ENCODE peak calls at places on chromosomes 7 and 10, in five cellular contexts. V is HepG2, Q is A549, K is K562, N is endothelial cell of umbilical vein. W is an unnamed sample.

GRCh38 chr10:43708256-43708655 is 59.6 kb upstream of the ZNF32 start:
- DNase-seq in V (no peak), Q (no peak), K (no peak), N (no peak), W (no peak)

GRCh38 chr10:6704891-6705290 is 124.8 kb upstream of the PRKCQ start:
- DNase-seq in V (no peak), Q (no peak), K (no peak), N (no peak), W (no peak)

GRCh38 chr10:31921031-31921430 is 7.6 kb downstream of the ARHGAP12 start:
- DNase-seq in V (no peak), Q (no peak), K (no peak), N (no peak), W (no peak)

GRCh38 chr7:134720091-134720935 is 59.1 kb upstream of the CALD1 start:
- DNase-seq in V (no peak), Q (no peak), K (no peak), N (peak; percentile 96), W (no peak)

GRCh38 chr7:135801045-135801693 is 52.6 kb upstream of the FAM180A start:
- DNase-seq in V (peak; percentile 65), Q (peak; percentile 71), K (peak; percentile 83), N (peak; percentile 66), W (peak; percentile 77)

GRCh38 chr10:117530791-117531190 is 11.8 kb upstream of the EMX2 start:
- DNase-seq in V (no peak), Q (no peak), K (no peak), N (no peak), W (no peak)

GRCh38 chr7:98210513-98211220 is 572 bp upstream of the BHLHA15 start:
- DNase-seq in V (no peak), Q (no peak), K (no peak), N (no peak), W (no peak)

GRCh38 chr7:75649462-75649861 is 89.3 kb downstream of the HIP1 start:
- DNase-seq in V (no peak), Q (no peak), K (no peak), N (peak; percentile 79), W (no peak)

GRCh38 chr10:27819781-27820531 is 74.3 kb upstream of the MKX start:
- DNase-seq in V (peak; percentile 14), Q (no peak), K (no peak), N (no peak), W (no peak)

GRCh38 chr7:149729586-149729982 is 43.8 kb downstream of the ZNF467 start:
- DNase-seq in V (no peak), Q (no peak), K (no peak), N (no peak), W (no peak)

GRCh38 chr10:92150798-92151197 is 140.1 kb downstream of the CPEB3 start:
- DNase-seq in V (no peak), Q (no peak), K (no peak), N (no peak), W (no peak)

GRCh38 chr7:26189000-26189539 is 11.5 kb downstream of the HNRNPA2B1 start:
- DNase-seq in V (no peak), Q (no peak), K (no peak), N (no peak), W (no peak)

GRCh38 chr10:86523348-86523747 is 1.8 kb upstream of the WAPL start:
- DNase-seq in V (peak; percentile 21), Q (peak; percentile 54), K (peak; percentile 43), N (no peak), W (no peak)

GRCh38 chr10:70905071-70906021 is 17.0 kb upstream of the PCBD1 start:
- DNase-seq in V (no peak), Q (no peak), K (no peak), N (no peak), W (no peak)

GRCh38 chr7:31493714-31494181 is 20.1 kb upstream of the ITPRID1 start:
- DNase-seq in V (peak; percentile 2), Q (no peak), K (no peak), N (no peak), W (peak; percentile 66)

GRCh38 chr7:28748346-28748745 is 209.8 kb downstream of the TRIL start:
- DNase-seq in V (no peak), Q (no peak), K (no peak), N (no peak), W (no peak)

GRCh38 chr7:108973075-108973474 is 403.4 kb downstream of the DNAJB9 start:
- DNase-seq in V (no peak), Q (no peak), K (no peak), N (no peak), W (peak; percentile 24)

GRCh38 chr7:131249483-131249882 is 78.2 kb upstream of the MKLN1 start:
- DNase-seq in V (no peak), Q (no peak), K (no peak), N (no peak), W (no peak)

GRCh38 chr10:97882142-97883091 is 32.8 kb downstream of the GOLGA7B start:
- DNase-seq in V (no peak), Q (peak; percentile 93), K (no peak), N (peak; percentile 83), W (peak; percentile 60)

GRCh38 chr7:140275069-140275961 is 98.5 kb upstream of the KDM7A start:
- DNase-seq in V (no peak), Q (no peak), K (peak; percentile 63), N (peak; percentile 73), W (no peak)

GRCh38 chr7:34928052-34928451 is 109.2 kb downstream of the DPY19L1 start:
- DNase-seq in V (peak; percentile 46), Q (no peak), K (peak; percentile 64), N (no peak), W (peak; percentile 51)
- TF ChIP-seq CTCF in V (peak; percentile 67), Q (peak; percentile 47), K (peak; percentile 58), N (peak; percentile 32), W (peak; percentile 76)

GRCh38 chr7:24786941-24787340 is 29.7 kb upstream of the GSDME start:
- DNase-seq in V (no peak), Q (peak; percentile 65), K (peak; percentile 18), N (peak; percentile 72), W (peak; percentile 93)
- TF ChIP-seq MYC in V (no peak), Q (no peak), K (no peak), N (peak; percentile 28), W (peak; percentile 88)

GRCh38 chr10:29579455-29579970 is 55.3 kb downstream of the SVIL start:
- DNase-seq in V (no peak), Q (no peak), K (no peak), N (no peak), W (no peak)
- TF ChIP-seq MAX in V (no peak), Q (no peak), K (no peak), N (no peak), W (no peak)

DNA sequence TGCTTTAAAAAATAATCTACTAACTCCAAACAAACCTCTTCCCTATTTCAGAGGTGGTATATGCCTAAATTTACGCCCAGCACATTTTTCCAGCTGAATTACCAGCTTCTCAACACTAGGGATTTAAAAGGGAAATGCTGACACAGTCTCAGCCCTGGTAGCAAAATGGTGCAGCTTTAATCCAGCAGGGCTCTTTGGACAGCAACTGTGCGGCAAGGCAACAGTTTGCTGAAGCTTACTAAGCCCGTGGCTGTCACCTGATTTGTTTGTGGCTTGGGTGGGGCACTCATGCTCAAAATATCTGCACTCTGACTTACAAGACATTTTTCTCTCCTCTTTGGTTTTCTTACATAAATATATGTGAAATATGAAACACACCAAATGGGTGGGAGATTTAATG is 206.7 kb downstream of the POU6F2 start:
- DNase-seq in V (no peak), Q (no peak), K (peak; percentile 4), N (no peak), W (no peak)
- TF ChIP-seq CTCF in V (no peak), Q (no peak), K (no peak), N (no peak), W (no peak)

DNA sequence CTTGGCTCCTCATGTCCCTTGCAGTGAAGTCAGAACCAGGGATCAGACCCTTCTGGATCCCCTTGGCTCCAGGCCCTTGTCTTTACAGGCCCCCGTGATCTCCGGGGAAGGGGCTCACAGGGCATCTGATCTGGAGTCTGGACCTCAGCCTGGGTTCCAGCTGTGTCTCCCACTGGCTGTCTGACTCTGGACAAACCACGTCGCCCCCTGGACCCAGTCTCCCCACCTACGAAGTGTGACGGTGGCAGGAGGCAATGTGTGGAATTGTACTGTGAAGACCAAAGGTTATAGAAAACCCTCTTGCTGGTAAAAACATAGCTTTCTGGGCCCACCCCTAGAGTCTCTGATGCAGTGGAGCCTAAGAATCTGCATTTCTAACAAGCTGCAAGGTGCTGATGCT is 15.5 kb upstream of the C10orf71 start:
- DNase-seq in V (no peak), Q (no peak), K (no peak), N (no peak), W (no peak)
- TF ChIP-seq MYC in V (no peak), Q (no peak), K (no peak), N (no peak), W (no peak)

GRCh38 chr7:93043393-93043985 is 74.3 kb downstream of the SAMD9 start:
- DNase-seq in V (no peak), Q (no peak), K (no peak), N (peak; percentile 7), W (no peak)
- TF ChIP-seq MAX in V (no peak), Q (no peak), K (no peak), N (no peak), W (no peak)

GRCh38 chr10:18216482-18216881 is 76.3 kb downstream of the CACNB2 start:
- DNase-seq in V (peak; percentile 3), Q (no peak), K (peak; percentile 5), N (peak; percentile 6), W (peak; percentile 3)
- TF ChIP-seq CTCF in V (peak; percentile 43), Q (peak; percentile 50), K (no peak), N (no peak), W (peak; percentile 16)

GRCh38 chr10:74077416-74077815 is 73.2 kb downstream of the AP3M1 start:
- DNase-seq in V (no peak), Q (no peak), K (no peak), N (no peak), W (no peak)

GRCh38 chr10:74079914-74080590 is 70.6 kb downstream of the AP3M1 start:
- DNase-seq in V (no peak), Q (no peak), K (no peak), N (no peak), W (peak; percentile 37)

GRCh38 chr10:74079028-74079913 is 71.4 kb downstream of the AP3M1 start:
- DNase-seq in V (no peak), Q (no peak), K (peak; percentile 22), N (peak; percentile 83), W (no peak)

GRCh38 chr10:74076961-74077360 is 73.7 kb downstream of the AP3M1 start:
- DNase-seq in V (no peak), Q (no peak), K (no peak), N (no peak), W (no peak)

GRCh38 chr10:74078037-74078436 is 72.6 kb downstream of the AP3M1 start:
- DNase-seq in V (no peak), Q (no peak), K (no peak), N (peak; percentile 77), W (peak; percentile 86)
- TF ChIP-seq MYC in V (no peak), Q (no peak), K (no peak), N (no peak), W (no peak)